ENCODE peak calls at places on chromosomes 4 and X, in seven cellular contexts. One of them, this sample, is unnamed. For H3K27me3 and H3K9me3, the result is how much of the 10 kb centered on the place peaks cover.

GRCh38 chr4:189600598-189601435 is 339.9 kb upstream of the FRG1 start:
- DNase-seq in body of pancreas: no peak
- DNase-seq in lung: no peak
- DNase-seq in neuronal stem cell: no peak
- DNase-seq in H9: no peak
- DNase-seq in psoas muscle: no peak
- DNase-seq in thoracic aorta: no peak
- DNase-seq in this sample: no peak

GRCh38 chr4:125780159-125780558 is 465.4 kb downstream of the FAT4 start:
- DNase-seq in body of pancreas: no peak
- DNase-seq in lung: no peak
- DNase-seq in neuronal stem cell: no peak
- DNase-seq in H9: no peak
- DNase-seq in psoas muscle: no peak
- DNase-seq in thoracic aorta: no peak
- DNase-seq in this sample: no peak

GRCh38 chr4:150863456-150863855 is 151.6 kb downstream of the LRBA start:
- DNase-seq in body of pancreas: no peak
- DNase-seq in lung: no peak
- DNase-seq in neuronal stem cell: no peak
- DNase-seq in H9: no peak
- DNase-seq in psoas muscle: no peak
- DNase-seq in thoracic aorta: no peak
- DNase-seq in this sample: no peak

GRCh38 chrX:133258481-133258880 is 40.3 kb upstream of the TFDP3 start:
- DNase-seq in body of pancreas: no peak
- DNase-seq in lung: no peak
- DNase-seq in neuronal stem cell: no peak
- DNase-seq in H9: no peak
- DNase-seq in psoas muscle: no peak
- DNase-seq in thoracic aorta: no peak
- DNase-seq in this sample: no peak

GRCh38 chrX:103941201-103941975 is 21.0 kb upstream of the TMSB15B start:
- DNase-seq in body of pancreas: no peak
- DNase-seq in lung: no peak
- DNase-seq in neuronal stem cell: no peak
- DNase-seq in H9: no peak
- DNase-seq in psoas muscle: no peak
- DNase-seq in thoracic aorta: no peak
- DNase-seq in this sample: no peak

GRCh38 chr4:154310578-154310977 is 181.0 kb downstream of the DCHS2 start:
- DNase-seq in body of pancreas: no peak
- DNase-seq in lung: no peak
- DNase-seq in neuronal stem cell: no peak
- DNase-seq in H9: no peak
- DNase-seq in psoas muscle: no peak
- DNase-seq in thoracic aorta: no peak
- DNase-seq in this sample: no peak

GRCh38 chr4:22416403-22416802 is 99.5 kb downstream of the ADGRA3 start:
- DNase-seq in body of pancreas: no peak
- DNase-seq in lung: no peak
- DNase-seq in neuronal stem cell: no peak
- DNase-seq in H9: no peak
- DNase-seq in psoas muscle: no peak
- DNase-seq in thoracic aorta: no peak
- DNase-seq in this sample: no peak

GRCh38 chr4:82798168-82799005 is at the start of gene SCD5:
- DNase-seq in body of pancreas: peak
- DNase-seq in lung: peak
- DNase-seq in neuronal stem cell: peak
- DNase-seq in H9: peak
- DNase-seq in psoas muscle: peak
- DNase-seq in thoracic aorta: peak
- DNase-seq in this sample: no peak

GRCh38 chr4:170827562-170828260 is 738.0 kb upstream of the AADAT start:
- DNase-seq in body of pancreas: no peak
- DNase-seq in lung: no peak
- DNase-seq in neuronal stem cell: no peak
- DNase-seq in H9: no peak
- DNase-seq in psoas muscle: no peak
- DNase-seq in thoracic aorta: no peak
- DNase-seq in this sample: no peak

GRCh38 chr4:128639586-128640270 is 169.8 kb upstream of the JADE1 start:
- DNase-seq in body of pancreas: no peak
- DNase-seq in lung: no peak
- DNase-seq in neuronal stem cell: no peak
- DNase-seq in H9: no peak
- DNase-seq in psoas muscle: no peak
- DNase-seq in thoracic aorta: no peak
- DNase-seq in this sample: no peak

GRCh38 chr4:78057600-78058560 is 757 bp downstream of the FRAS1 start:
- DNase-seq in body of pancreas: peak
- DNase-seq in lung: peak
- DNase-seq in neuronal stem cell: peak
- DNase-seq in H9: no peak
- DNase-seq in psoas muscle: peak
- DNase-seq in thoracic aorta: no peak
- DNase-seq in this sample: no peak

GRCh38 chr4:183971938-183972490 is 66.9 kb downstream of the STOX2 start:
- DNase-seq in body of pancreas: no peak
- DNase-seq in lung: no peak
- DNase-seq in neuronal stem cell: no peak
- DNase-seq in H9: no peak
- DNase-seq in psoas muscle: no peak
- DNase-seq in thoracic aorta: no peak
- DNase-seq in this sample: no peak

GRCh38 chr4:99552872-99553271 is 11.0 kb downstream of the TRMT10A start:
- DNase-seq in body of pancreas: no peak
- DNase-seq in lung: no peak
- DNase-seq in neuronal stem cell: no peak
- DNase-seq in H9: no peak
- DNase-seq in psoas muscle: no peak
- DNase-seq in thoracic aorta: no peak
- DNase-seq in this sample: no peak

GRCh38 chr4:111228874-111229273 is 606.0 kb upstream of the PITX2 start:
- DNase-seq in body of pancreas: no peak
- DNase-seq in lung: no peak
- DNase-seq in neuronal stem cell: no peak
- DNase-seq in H9: no peak
- DNase-seq in psoas muscle: no peak
- DNase-seq in thoracic aorta: no peak
- DNase-seq in this sample: no peak

GRCh38 chr4:5954056-5954760 is 61.3 kb upstream of the CRMP1 start:
- DNase-seq in body of pancreas: no peak
- DNase-seq in lung: no peak
- DNase-seq in neuronal stem cell: no peak
- DNase-seq in H9: peak
- DNase-seq in psoas muscle: no peak
- DNase-seq in thoracic aorta: no peak
- DNase-seq in this sample: no peak

GRCh38 chr4:113801882-113802281 is 40.3 kb upstream of the CAMK2D start:
- DNase-seq in body of pancreas: no peak
- DNase-seq in lung: no peak
- DNase-seq in neuronal stem cell: no peak
- DNase-seq in H9: no peak
- DNase-seq in psoas muscle: no peak
- DNase-seq in thoracic aorta: no peak
- DNase-seq in this sample: no peak

GRCh38 chr4:82586055-82586454 is 24.3 kb upstream of the TMEM150C start:
- DNase-seq in body of pancreas: peak
- DNase-seq in lung: no peak
- DNase-seq in neuronal stem cell: no peak
- DNase-seq in H9: no peak
- DNase-seq in psoas muscle: no peak
- DNase-seq in thoracic aorta: no peak
- DNase-seq in this sample: no peak

GRCh38 chrX:9465380-9466114 is 689 bp downstream of the TBL1X start:
- DNase-seq in body of pancreas: peak
- DNase-seq in lung: no peak
- DNase-seq in neuronal stem cell: no peak
- DNase-seq in H9: no peak
- DNase-seq in psoas muscle: peak
- DNase-seq in thoracic aorta: no peak
- DNase-seq in this sample: peak

GRCh38 chr4:42464550-42465124 is 67.3 kb downstream of the SHISA3 start:
- DNase-seq in body of pancreas: no peak
- DNase-seq in lung: no peak
- DNase-seq in neuronal stem cell: no peak
- DNase-seq in H9: no peak
- DNase-seq in psoas muscle: no peak
- DNase-seq in thoracic aorta: no peak
- DNase-seq in this sample: no peak

GRCh38 chr4:4327652-4328121 is 37.6 kb downstream of the ZBTB49 start:
- DNase-seq in body of pancreas: peak
- DNase-seq in lung: no peak
- DNase-seq in neuronal stem cell: peak
- DNase-seq in H9: peak
- DNase-seq in psoas muscle: no peak
- DNase-seq in thoracic aorta: no peak
- DNase-seq in this sample: no peak

GRCh38 chr4:113822555-113823290 is 61.2 kb upstream of the CAMK2D start:
- DNase-seq in body of pancreas: no peak
- DNase-seq in lung: no peak
- DNase-seq in neuronal stem cell: no peak
- DNase-seq in H9: no peak
- DNase-seq in psoas muscle: no peak
- DNase-seq in thoracic aorta: no peak
- DNase-seq in this sample: no peak

GRCh38 chr4:187865914-187866313 is 129.7 kb upstream of the ZFP42 start:
- DNase-seq in body of pancreas: no peak
- DNase-seq in lung: no peak
- DNase-seq in neuronal stem cell: no peak
- DNase-seq in H9: no peak
- DNase-seq in psoas muscle: no peak
- DNase-seq in thoracic aorta: no peak
- DNase-seq in this sample: no peak

GRCh38 chr4:182862166-182862875 is 54.9 kb downstream of the DCTD start:
- DNase-seq in body of pancreas: peak
- DNase-seq in lung: no peak
- DNase-seq in neuronal stem cell: no peak
- DNase-seq in H9: peak
- DNase-seq in psoas muscle: no peak
- DNase-seq in thoracic aorta: no peak
- DNase-seq in this sample: no peak

GRCh38 chr4:2484993-2485392 is 16.1 kb downstream of the RNF4 start:
- DNase-seq in body of pancreas: peak
- DNase-seq in lung: peak
- DNase-seq in neuronal stem cell: no peak
- DNase-seq in H9: no peak
- DNase-seq in psoas muscle: peak
- DNase-seq in thoracic aorta: no peak
- DNase-seq in this sample: peak

GRCh38 chr4:104743141-104743748 is 248.6 kb upstream of the CXXC4 start:
- DNase-seq in body of pancreas: no peak
- DNase-seq in lung: no peak
- DNase-seq in neuronal stem cell: no peak
- DNase-seq in H9: no peak
- DNase-seq in psoas muscle: no peak
- DNase-seq in thoracic aorta: no peak
- DNase-seq in this sample: no peak

DNA sequence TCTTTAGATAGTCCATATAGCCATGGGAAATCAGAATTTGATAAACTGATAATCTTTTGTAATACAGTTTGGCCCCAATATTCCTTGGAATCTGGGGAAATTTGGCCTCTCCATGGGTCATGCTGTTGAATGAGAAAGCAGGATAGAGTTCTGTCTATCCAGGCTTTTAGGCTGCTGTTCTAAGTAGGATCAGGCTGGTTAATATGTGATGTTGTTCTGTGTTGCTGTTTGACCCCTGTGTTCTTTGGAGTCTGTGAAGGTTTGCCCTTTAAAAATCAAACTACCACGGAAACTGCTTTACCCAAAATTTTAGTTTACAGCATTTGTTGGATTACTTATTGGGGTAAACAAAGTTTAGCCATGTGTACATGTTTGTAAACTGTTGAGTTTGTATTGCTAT is 114.5 kb downstream of the ZNF330 start:
- DNase-seq in body of pancreas: no peak
- DNase-seq in lung: no peak
- DNase-seq in neuronal stem cell: no peak
- DNase-seq in H9: no peak
- DNase-seq in psoas muscle: no peak
- DNase-seq in thoracic aorta: no peak
- DNase-seq in this sample: no peak
- H3K27ac ChIP-seq in body of pancreas: no peak
- H3K27ac ChIP-seq in lung: no peak
- H3K27ac ChIP-seq in neuronal stem cell: no peak
- H3K27ac ChIP-seq in H9: no peak
- H3K27ac ChIP-seq in psoas muscle: peak
- H3K27ac ChIP-seq in thoracic aorta: no peak
- H3K27ac ChIP-seq in this sample: no peak

DNA sequence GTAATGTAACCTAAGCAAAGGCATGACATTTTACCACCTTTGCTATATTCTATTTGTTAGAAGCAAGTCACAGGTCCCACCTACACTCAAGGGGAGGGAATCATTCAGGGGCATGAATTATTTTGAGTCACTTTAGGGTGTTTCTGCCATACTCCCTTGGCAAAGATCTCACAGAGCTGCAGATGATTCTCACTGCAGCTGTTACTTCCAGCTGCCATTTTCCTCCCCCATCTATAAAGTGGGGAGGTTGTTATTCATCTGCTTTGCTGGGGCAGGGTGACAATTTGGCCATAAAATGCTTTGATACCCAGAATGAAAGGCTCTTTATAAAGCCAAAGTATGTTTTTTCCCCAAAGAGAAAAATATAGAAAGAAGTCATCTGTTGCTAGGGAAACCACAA is 136.5 kb upstream of the SMIM31 start:
- DNase-seq in body of pancreas: no peak
- DNase-seq in lung: no peak
- DNase-seq in neuronal stem cell: no peak
- DNase-seq in H9: no peak
- DNase-seq in psoas muscle: no peak
- DNase-seq in thoracic aorta: no peak
- DNase-seq in this sample: no peak
- H3K27me3 ChIP-seq in body of pancreas: under half
- H3K27me3 ChIP-seq in lung: under half
- H3K27me3 ChIP-seq in neuronal stem cell: under half
- H3K27me3 ChIP-seq in H9: under half
- H3K27me3 ChIP-seq in psoas muscle: under half
- H3K27me3 ChIP-seq in thoracic aorta: under half
- H3K27me3 ChIP-seq in this sample: under half

DNA sequence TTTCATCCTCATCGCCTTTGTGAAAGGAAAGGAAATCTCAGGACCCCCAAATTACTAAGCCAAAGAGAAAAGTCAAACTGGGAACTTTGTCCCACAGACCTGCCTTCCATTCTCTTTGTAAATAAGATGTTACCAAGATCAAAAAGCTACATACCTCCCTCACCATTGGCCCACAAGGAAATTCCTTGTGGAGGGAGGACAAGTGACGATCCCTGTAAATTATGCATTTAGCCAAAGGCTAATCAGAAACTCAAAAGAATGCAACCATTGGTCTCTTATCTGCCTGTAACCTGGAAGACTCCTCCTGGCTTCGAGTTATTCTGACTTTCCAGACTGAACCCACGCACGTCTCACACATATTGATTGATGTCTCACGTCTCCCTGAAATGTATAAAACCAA is 70.3 kb downstream of the SHOX start:
- DNase-seq in body of pancreas: no peak
- DNase-seq in lung: no peak
- DNase-seq in neuronal stem cell: no peak
- DNase-seq in H9: no peak
- DNase-seq in psoas muscle: no peak
- DNase-seq in thoracic aorta: no peak
- DNase-seq in this sample: no peak
- H3K9me3 ChIP-seq in body of pancreas: under half
- H3K9me3 ChIP-seq in lung: under half
- H3K9me3 ChIP-seq in neuronal stem cell: under half
- H3K9me3 ChIP-seq in H9: under half
- H3K9me3 ChIP-seq in psoas muscle: under half
- H3K9me3 ChIP-seq in thoracic aorta: under half
- H3K9me3 ChIP-seq in this sample: under half

GRCh38 chrX:136768469-136769084 is 12.2 kb downstream of the ARHGEF6 start:
- DNase-seq in body of pancreas: peak
- DNase-seq in lung: peak
- DNase-seq in neuronal stem cell: no peak
- DNase-seq in H9: peak
- DNase-seq in psoas muscle: peak
- DNase-seq in thoracic aorta: no peak
- DNase-seq in this sample: peak
- H3K27ac ChIP-seq in body of pancreas: no peak
- H3K27ac ChIP-seq in lung: peak
- H3K27ac ChIP-seq in neuronal stem cell: no peak
- H3K27ac ChIP-seq in H9: no peak
- H3K27ac ChIP-seq in psoas muscle: peak
- H3K27ac ChIP-seq in thoracic aorta: peak
- H3K27ac ChIP-seq in this sample: peak

This sample was measured in CD4-positive, alpha-beta T cell.